ENCODE peak calls at places on chromosomes 6 and 20, in seven cellular contexts. T, O, Z, M, C, L and Q are unnamed samples. For H3K36me3, the result is how much of the 10 kb centered on the place peaks cover.

GRCh38 chr6:161837449-161837735 is 563.5 kb upstream of the AGPAT4 start:
- DNase-seq in Z (no peak), C (no peak), L (no peak), M (no peak), T (no peak), O (no peak), Q (no peak)

GRCh38 chr6:116088946-116089345 is 11.7 kb upstream of the NT5DC1 start:
- DNase-seq in C (no peak), L (no peak), O (no peak), Z (no peak), T (no peak), M (peak), Q (no peak)

GRCh38 chr20:16930656-16931055 is 182.5 kb downstream of the OTOR start:
- DNase-seq in T (peak), O (no peak), Z (no peak), L (no peak), C (no peak), M (no peak), Q (no peak)

GRCh38 chr20:55415567-55416142 is 589.7 kb downstream of the CBLN4 start:
- DNase-seq in Z (peak), L (no peak), O (no peak), M (no peak), C (no peak), T (no peak), Q (peak)

GRCh38 chr6:63589955-63590411 is 17.7 kb downstream of the LOC128125822 start:
- DNase-seq in O (no peak), Z (no peak), M (no peak), T (no peak), L (no peak), C (no peak), Q (no peak)

GRCh38 chr20:51531141-51531710 is 11.3 kb downstream of the NFATC2 start:
- DNase-seq in L (peak), Z (no peak), O (no peak), T (no peak), C (no peak), M (peak), Q (peak)

GRCh38 chr6:3620389-3620788 is 131.1 kb downstream of the PXDC1 start:
- DNase-seq in C (no peak), Z (no peak), O (no peak), T (no peak), L (no peak), M (no peak), Q (no peak)

GRCh38 chr6:6841571-6841970 is 253.1 kb downstream of the LY86 start:
- DNase-seq in Z (no peak), M (no peak), T (no peak), C (peak), O (no peak), L (no peak), Q (peak)

GRCh38 chr6:137341721-137342195 is 122.6 kb upstream of the IFNGR1 start:
- DNase-seq in M (no peak), O (no peak), C (peak), L (peak), T (peak), Z (peak), Q (no peak)

GRCh38 chr6:95280690-95281273 is 296.6 kb upstream of the MANEA start:
- DNase-seq in O (no peak), L (no peak), C (no peak), T (no peak), M (peak), Z (peak), Q (peak)

GRCh38 chr20:33518071-33518470 is 28.2 kb downstream of the CBFA2T2 start:
- DNase-seq in T (no peak), O (peak), L (no peak), M (peak), Z (no peak), C (no peak), Q (peak)

GRCh38 chr6:144334150-144334708 is 49.1 kb downstream of the UTRN start:
- DNase-seq in O (no peak), L (peak), Z (peak), M (no peak), C (peak), T (no peak), Q (no peak)

GRCh38 chr20:19603390-19603753 is 154.7 kb upstream of the RIN2 start:
- DNase-seq in T (no peak), O (no peak), L (no peak), Z (no peak), M (no peak), C (no peak), Q (no peak)

GRCh38 chr6:152948150-152948768 is 34.6 kb downstream of the FBXO5 start:
- DNase-seq in M (peak), C (peak), L (no peak), T (no peak), O (no peak), Z (peak), Q (peak)

GRCh38 chr20:53900380-53900999 is 169.9 kb downstream of the BCAS1 start:
- DNase-seq in L (no peak), T (no peak), C (no peak), Z (no peak), O (peak), M (peak), Q (peak)

GRCh38 chr20:62136283-62137091 is 6.7 kb downstream of the PSMA7 start:
- DNase-seq in C (peak), L (peak), M (peak), T (peak), O (no peak), Z (peak), Q (peak)

GRCh38 chr6:128244751-128245405 is 275.5 kb downstream of the PTPRK start:
- DNase-seq in L (no peak), Z (no peak), T (no peak), O (no peak), C (no peak), M (peak), Q (no peak)

GRCh38 chr20:1952737-1953530 is 40.9 kb downstream of the PDYN start:
- DNase-seq in M (no peak), C (no peak), L (no peak), T (no peak), Z (peak), O (no peak), Q (no peak)

GRCh38 chr6:116049381-116049780 is 11.3 kb downstream of the FRK start:
- DNase-seq in Z (no peak), C (no peak), T (no peak), M (no peak), O (no peak), L (no peak), Q (no peak)

GRCh38 chr20:43658068-43658722 is 8.7 kb upstream of the MYBL2 start:
- DNase-seq in M (peak), O (no peak), T (peak), C (no peak), Z (no peak), L (no peak), Q (no peak)

GRCh38 chr6:41059569-41059968 is 6.6 kb downstream of the APOBEC2 start:
- DNase-seq in O (no peak), L (no peak), Z (no peak), C (no peak), M (peak), T (no peak), Q (peak)

GRCh38 chr6:41053056-41053455 is at the start of gene APOBEC2:
- DNase-seq in M (no peak), T (no peak), O (no peak), Z (no peak), C (no peak), L (no peak), Q (no peak)

GRCh38 chr6:41055149-41055548 is 2.1 kb downstream of the APOBEC2 start:
- DNase-seq in L (no peak), T (no peak), M (peak), C (no peak), O (no peak), Z (peak), Q (no peak)

GRCh38 chr6:41058783-41059181 is 5.8 kb downstream of the APOBEC2 start:
- DNase-seq in M (no peak), O (no peak), Z (no peak), C (no peak), L (no peak), T (no peak), Q (no peak)

DNA sequence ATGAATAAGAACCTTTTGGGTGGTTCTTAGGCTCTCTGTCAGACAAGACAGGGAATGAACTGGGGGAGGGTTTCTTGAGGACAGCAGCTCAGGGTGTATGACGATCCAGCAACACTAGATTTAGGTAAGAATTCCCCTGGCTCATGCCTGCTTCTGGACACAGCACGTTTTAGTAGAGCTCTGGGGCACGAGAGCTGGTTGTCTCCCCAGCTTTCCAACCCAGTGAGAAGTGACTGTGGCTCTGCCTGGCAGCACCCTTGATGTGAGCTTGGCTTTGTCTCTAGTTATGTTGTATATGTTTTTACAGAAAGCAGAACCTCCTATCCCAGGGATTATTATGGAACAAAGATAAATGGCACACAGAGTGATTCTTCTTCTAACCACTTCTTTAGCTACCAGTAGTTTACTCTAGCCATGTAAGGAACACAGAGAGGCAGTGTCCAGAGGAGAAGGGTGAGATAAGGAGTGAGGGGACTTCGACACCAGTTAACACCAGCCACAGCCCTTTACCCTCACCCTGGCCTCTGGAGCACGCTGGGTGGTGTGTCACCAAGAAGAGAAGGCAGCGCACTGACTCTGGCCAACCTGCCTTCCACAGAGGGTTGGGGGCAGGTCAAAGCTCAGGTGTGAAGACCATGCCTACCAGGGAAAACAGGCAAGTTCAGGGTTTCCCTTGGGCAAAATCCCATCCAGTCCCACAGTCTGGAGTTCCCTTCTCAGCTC is 3.9 kb downstream of the APOBEC2 start:
- DNase-seq in C (no peak), T (no peak), Z (no peak), L (no peak), O (no peak), M (no peak), Q (no peak)
- H3K4me3 ChIP-seq in C (no peak), T (no peak), Z (no peak), L (no peak), O (no peak), M (no peak), Q (no peak)

GRCh38 chr6:18302561-18303439 is 38.5 kb upstream of the DEK start:
- DNase-seq in O (no peak), C (peak), L (no peak), Z (peak), M (peak), T (peak), Q (no peak)
- TF ChIP-seq CTCF in O (no peak), C (no peak), L (no peak), Z (peak), M (peak), T (peak), Q (no peak)

DNA sequence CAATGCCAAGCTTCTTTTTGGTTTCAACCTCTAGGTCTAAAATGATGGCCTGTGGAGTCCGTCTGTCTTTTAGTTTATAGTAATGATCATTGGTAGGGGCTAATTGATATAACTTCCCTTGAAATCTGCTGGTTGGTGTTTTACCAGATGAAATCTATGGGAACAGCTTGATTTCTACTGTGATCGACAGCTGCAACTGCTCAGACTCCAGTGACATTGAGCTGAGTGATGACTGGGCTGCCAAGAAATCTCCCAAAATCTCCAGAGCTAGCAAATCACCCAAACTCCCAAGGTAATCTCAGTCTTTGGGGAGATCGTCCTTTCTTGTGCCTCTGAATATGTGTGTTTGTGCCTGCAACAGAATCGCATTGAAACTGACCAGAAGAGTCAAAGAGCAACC is 70.5 kb upstream of the TMEM181 start:
- DNase-seq in T (no peak), M (no peak), O (no peak), Z (no peak), C (no peak), L (no peak), Q (no peak)
- H3K36me3 ChIP-seq in T (under half), M (under half), O (under half), Z (under half), C (under half), L (under half), Q (under half)

GRCh38 chr6:100119261-100119660 is 125.2 kb upstream of the MCHR2 start:
- DNase-seq in T (no peak), C (no peak), M (no peak), Z (no peak), O (no peak), L (no peak), Q (no peak)

GRCh38 chr6:100116409-100117194 is 122.6 kb upstream of the MCHR2 start:
- DNase-seq in T (peak), O (peak), L (no peak), M (peak), Z (peak), C (peak), Q (peak)

GRCh38 chr6:100115702-100116101 is 121.7 kb upstream of the MCHR2 start:
- DNase-seq in M (no peak), T (no peak), C (no peak), Z (no peak), L (no peak), O (peak), Q (no peak)

GRCh38 chr6:100118301-100118700 is 124.3 kb upstream of the MCHR2 start:
- DNase-seq in O (no peak), L (no peak), C (no peak), T (no peak), M (no peak), Z (no peak), Q (no peak)

GRCh38 chr6:100117680-100118079 is 123.7 kb upstream of the MCHR2 start:
- DNase-seq in M (no peak), T (no peak), C (no peak), O (no peak), Z (no peak), L (no peak), Q (no peak)
- H3K4me3 ChIP-seq in M (no peak), T (no peak), C (no peak), O (no peak), Z (no peak), L (no peak), Q (no peak)

DNA sequence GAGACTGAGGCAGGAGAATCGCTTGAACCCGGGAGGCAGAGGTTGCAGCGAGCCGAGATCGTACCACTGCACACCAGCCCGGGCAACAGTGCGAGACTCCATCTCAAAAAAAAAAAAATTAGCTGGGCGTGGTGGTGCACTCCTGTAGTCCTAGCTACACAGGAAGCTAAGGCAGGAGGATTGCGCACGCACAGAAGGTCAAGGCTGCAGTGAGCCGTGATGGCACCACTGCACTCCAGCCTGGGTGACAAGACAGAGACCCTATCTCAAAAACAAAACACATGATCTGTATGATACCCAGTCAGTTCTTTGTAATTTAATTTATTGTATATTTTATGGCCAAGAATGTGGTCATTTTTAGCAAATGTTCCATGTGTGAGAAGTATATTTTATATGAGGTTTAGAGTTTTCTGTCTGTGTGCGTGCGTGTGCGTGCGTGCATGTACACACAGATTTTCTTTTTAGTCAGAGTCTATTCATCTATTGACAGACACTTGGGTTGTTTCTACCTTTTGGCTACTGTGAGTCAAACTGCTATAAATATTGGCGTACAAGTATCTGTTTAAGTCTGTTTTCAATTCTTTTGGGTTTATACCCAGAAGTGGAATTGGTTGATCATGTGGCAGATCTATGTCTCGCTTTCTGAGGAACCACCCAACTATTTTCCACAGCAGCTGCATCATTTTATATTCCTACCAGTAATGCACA is 22.2 kb upstream of the MYL9 start:
- DNase-seq in C (no peak), Z (no peak), O (no peak), T (no peak), M (no peak), L (no peak), Q (no peak)
- TF ChIP-seq CTCF in C (no peak), Z (no peak), O (no peak), T (no peak), M (no peak), L (no peak), Q (no peak)

GRCh38 chr6:7894272-7895124 is 16.1 kb downstream of the TXNDC5 start:
- DNase-seq in O (no peak), M (no peak), C (no peak), Z (no peak), L (no peak), T (no peak), Q (no peak)
- H3K36me3 ChIP-seq in O (under half), M (half or more), C (under half), Z (half or more), L (under half), T (half or more), Q (under half)

GRCh38 chr6:26530203-26530602 is 8.0 kb upstream of the HMGN4 start:
- DNase-seq in O (no peak), Z (no peak), C (no peak), T (no peak), L (no peak), M (no peak), Q (no peak)
- H3K4me3 ChIP-seq in O (no peak), Z (no peak), C (no peak), T (no peak), L (no peak), M (no peak), Q (no peak)

DNA sequence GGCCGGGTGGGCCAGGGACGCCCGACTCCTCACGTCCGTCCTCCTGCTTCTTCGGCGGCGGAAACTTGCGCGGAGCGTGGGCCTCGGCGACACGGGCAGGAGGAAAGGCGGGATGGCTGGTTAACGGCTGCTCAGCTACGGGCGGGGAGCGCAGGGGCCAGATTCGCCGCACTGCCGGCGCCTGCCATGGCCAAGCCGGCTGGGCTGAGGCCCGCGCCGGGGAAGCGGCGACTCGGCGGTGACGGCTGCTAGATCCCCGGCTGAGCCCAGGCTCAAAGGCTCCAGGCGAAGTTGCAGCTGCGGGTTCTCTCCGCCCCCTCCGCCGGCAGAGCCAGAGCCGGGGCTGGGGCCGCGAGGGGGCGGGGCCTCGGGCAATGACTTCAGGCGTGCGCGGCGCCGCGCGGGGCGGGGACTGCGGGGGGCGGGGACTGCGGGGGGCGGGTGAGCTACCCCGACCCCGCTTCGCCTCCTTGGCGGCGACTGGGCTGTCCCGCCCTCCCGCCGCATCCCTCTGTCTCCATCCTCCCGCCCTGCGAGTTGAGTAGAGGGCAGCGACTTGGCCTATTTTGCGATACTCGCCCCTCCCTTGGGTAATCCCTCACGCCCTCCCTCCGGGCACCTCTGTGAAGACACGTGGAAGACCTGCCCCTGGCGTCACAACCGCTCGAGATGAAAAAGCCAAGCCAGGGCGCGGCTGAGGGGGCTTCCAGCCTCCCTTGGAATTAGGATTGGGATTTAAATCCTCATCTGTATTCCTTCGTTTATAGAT is at the start of gene CEP85L:
- DNase-seq in O (peak), L (peak), M (peak), C (peak), T (peak), Z (peak), Q (peak)
- TF ChIP-seq CTCF in O (no peak), L (no peak), M (no peak), C (no peak), T (peak), Z (peak), Q (no peak)

GRCh38 chr20:35942243-35942642 is 12.1 kb downstream of the SCAND1 start:
- DNase-seq in O (no peak), L (no peak), M (no peak), Z (no peak), T (no peak), C (no peak), Q (no peak)
- H3K36me3 ChIP-seq in O (under half), L (under half), M (under half), Z (half or more), T (half or more), C (under half), Q (under half)

GRCh38 chr6:13297391-13297790 is 30.9 kb downstream of the TBC1D7 start:
- DNase-seq in M (no peak), C (no peak), O (no peak), L (no peak), Z (no peak), T (peak), Q (no peak)

GRCh38 chr6:13300649-13301590 is 27.4 kb downstream of the TBC1D7 start:
- DNase-seq in O (no peak), L (no peak), C (no peak), T (peak), Z (no peak), M (no peak), Q (no peak)

GRCh38 chr6:13302291-13302690 is 26.0 kb downstream of the TBC1D7 start:
- DNase-seq in M (no peak), O (no peak), Z (no peak), L (no peak), C (no peak), T (peak), Q (no peak)

GRCh38 chr6:13299403-13299821 is 28.9 kb downstream of the TBC1D7 start:
- DNase-seq in L (no peak), C (no peak), M (no peak), Z (peak), O (no peak), T (peak), Q (no peak)

GRCh38 chr6:13299909-13300308 is 28.4 kb downstream of the TBC1D7 start:
- DNase-seq in M (no peak), Z (no peak), C (no peak), L (no peak), T (peak), O (no peak), Q (no peak)
- H3K4me3 ChIP-seq in M (no peak), Z (peak), C (no peak), L (no peak), T (no peak), O (no peak), Q (no peak)